ENCODE peak calls at places on chromosomes 5 and 9, in six cellular contexts. S is ovary, V is SK-N-SH, Z is SJSA1, A is IMR-90, J is stomach. B is an unnamed sample.

GRCh38 chr5:160021818-160022446 is 13.0 kb downstream of the TTC1 start:
- DNase-seq in S (peak; percentile 32), V (peak; percentile 58), Z (peak; percentile 59), A (peak; percentile 78), J (peak; percentile 44), B (peak; percentile 73)

GRCh38 chr5:73654861-73655318 is 28.9 kb downstream of the ARHGEF28 start:
- DNase-seq in S (no peak), V (no peak), Z (no peak), A (peak; percentile 44), J (no peak), B (no peak)

GRCh38 chr9:133647148-133647547 is 11.0 kb downstream of the DBH start:
- DNase-seq in S (no peak), V (no peak), Z (no peak), A (no peak), J (no peak), B (no peak)

GRCh38 chr5:174799146-174799545 is 74.8 kb downstream of the MSX2 start:
- DNase-seq in S (no peak), V (peak; percentile 14), Z (no peak), A (no peak), J (no peak), B (no peak)

GRCh38 chr9:35114921-35115341 is 731 bp downstream of the ATOSB start:
- DNase-seq in S (peak; percentile 35), V (peak; percentile 38), Z (no peak), A (no peak), J (peak; percentile 42), B (peak; percentile 44)

GRCh38 chr5:141258464-141258863 is 13.3 kb downstream of the PCDHB15 start:
- DNase-seq in S (no peak), V (no peak), Z (no peak), A (no peak), J (no peak), B (no peak)

GRCh38 chr9:29806941-29807625 is 2233.8 kb upstream of the C9orf72 start:
- DNase-seq in S (no peak), V (no peak), Z (no peak), A (no peak), J (no peak), B (no peak)

GRCh38 chr5:180135128-180135955 is 63.8 kb upstream of the RNF130 start:
- DNase-seq in S (no peak), V (no peak), Z (no peak), A (peak; percentile 79), J (peak; percentile 23), B (no peak)

GRCh38 chr9:112866662-112867274 is 23.9 kb downstream of the SLC46A2 start:
- DNase-seq in S (no peak), V (no peak), Z (no peak), A (peak; percentile 80), J (no peak), B (no peak)

GRCh38 chr5:102539598-102539997 is 40.8 kb upstream of the SLCO6A1 start:
- DNase-seq in S (no peak), V (no peak), Z (no peak), A (no peak), J (no peak), B (no peak)

GRCh38 chr5:38831117-38831516 is 14.7 kb upstream of the OSMR start:
- DNase-seq in S (no peak), V (no peak), Z (no peak), A (no peak), J (no peak), B (no peak)

GRCh38 chr9:118395415-118395814 is 691.2 kb downstream of the TLR4 start:
- DNase-seq in S (no peak), V (no peak), Z (no peak), A (no peak), J (no peak), B (no peak)

GRCh38 chr9:69420611-69421270 is 95.7 kb downstream of the ENTREP1 start:
- DNase-seq in S (no peak), V (no peak), Z (no peak), A (no peak), J (no peak), B (no peak)

GRCh38 chr5:41256400-41256799 is 43.1 kb upstream of the C6 start:
- DNase-seq in S (no peak), V (no peak), Z (no peak), A (no peak), J (no peak), B (no peak)

GRCh38 chr5:149153751-149154610 is 12.7 kb downstream of the ABLIM3 start:
- DNase-seq in S (no peak), V (no peak), Z (peak; percentile 66), A (peak; percentile 75), J (no peak), B (peak; percentile 13)

GRCh38 chr5:108788142-108788541 is 40.4 kb downstream of the FER start:
- DNase-seq in S (no peak), V (peak; percentile 26), Z (no peak), A (no peak), J (peak; percentile 83), B (peak; percentile 86)

GRCh38 chr9:6645153-6646027 is at the start of gene GLDC:
- DNase-seq in S (no peak), V (peak; percentile 98), Z (no peak), A (no peak), J (peak; percentile 61), B (peak; percentile 49)

GRCh38 chr5:173010021-173010420 is 26.4 kb downstream of the ATP6V0E1 start:
- DNase-seq in S (no peak), V (no peak), Z (no peak), A (peak; percentile 62), J (no peak), B (no peak)

GRCh38 chr9:115606851-115607250 is 488.9 kb upstream of the TNC start:
- DNase-seq in S (no peak), V (no peak), Z (no peak), A (peak; percentile 52), J (no peak), B (no peak)

GRCh38 chr5:30343707-30344106 is 849.8 kb upstream of the CDH6 start:
- DNase-seq in S (no peak), V (no peak), Z (no peak), A (no peak), J (no peak), B (no peak)

GRCh38 chr5:42718591-42718990 is 38.0 kb upstream of the CCDC152 start:
- DNase-seq in S (no peak), V (no peak), Z (no peak), A (no peak), J (no peak), B (no peak)

GRCh38 chr5:179867079-179867465 is 8.5 kb upstream of the MRNIP start:
- DNase-seq in S (no peak), V (peak; percentile 16), Z (no peak), A (no peak), J (no peak), B (no peak)

GRCh38 chr5:15806613-15807012 is 306.6 kb downstream of the FBXL7 start:
- DNase-seq in S (no peak), V (no peak), Z (no peak), A (no peak), J (no peak), B (no peak)
- H3K36me3 ChIP-seq in S (no peaks in the 10 kb centered on the region), V (no peaks in the 10 kb centered on the region), Z (no peaks in the 10 kb centered on the region), A (no peaks in the 10 kb centered on the region), J (no peaks in the 10 kb centered on the region), B (no peaks in the 10 kb centered on the region)

GRCh38 chr9:101571114-101571513 is 23.7 kb downstream of the PPP3R2 start:
- DNase-seq in S (no peak), V (no peak), Z (no peak), A (no peak), J (no peak), B (no peak)

GRCh38 chr9:101564252-101564651 is 30.5 kb downstream of the PPP3R2 start:
- DNase-seq in S (no peak), V (no peak), Z (no peak), A (no peak), J (no peak), B (no peak)

GRCh38 chr9:101569736-101570501 is 24.9 kb downstream of the PPP3R2 start:
- DNase-seq in S (no peak), V (no peak), Z (no peak), A (no peak), J (no peak), B (no peak)

GRCh38 chr9:101566904-101567724 is 27.7 kb downstream of the PPP3R2 start:
- DNase-seq in S (no peak), V (no peak), Z (no peak), A (peak; percentile 68), J (no peak), B (peak; percentile 18)

DNA sequence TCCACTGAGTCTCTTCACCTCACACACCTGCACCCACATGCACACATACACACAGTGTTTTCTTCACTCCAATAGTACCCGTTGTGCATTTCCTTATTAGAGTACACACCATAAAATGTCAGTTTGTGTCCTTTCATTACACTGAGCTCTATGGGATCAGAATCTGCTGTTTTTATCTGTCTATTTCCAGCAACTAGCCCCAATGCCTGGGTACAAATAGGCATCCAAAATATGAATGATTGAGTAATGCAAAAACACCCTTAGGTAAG is 27.1 kb downstream of the PPP3R2 start:
- DNase-seq in S (no peak), V (no peak), Z (no peak), A (no peak), J (no peak), B (no peak)
- H3K36me3 ChIP-seq in S (no peaks in the 10 kb centered on the region), V (peaks cover 58% of the 10 kb centered on the region), Z (peaks cover 44% of the 10 kb centered on the region), A (peaks cover 6% of the 10 kb centered on the region), J (peaks cover 65% of the 10 kb centered on the region), B (no peaks in the 10 kb centered on the region)

GRCh38 chr9:125341566-125341965 is 79.9 kb downstream of the GAPVD1 start:
- DNase-seq in S (no peak), V (no peak), Z (no peak), A (no peak), J (no peak), B (no peak)

GRCh38 chr9:125343518-125344284 is 82.1 kb downstream of the GAPVD1 start:
- DNase-seq in S (no peak), V (no peak), Z (no peak), A (peak; percentile 76), J (no peak), B (no peak)

GRCh38 chr9:125346351-125346750 is 84.7 kb downstream of the GAPVD1 start:
- DNase-seq in S (no peak), V (no peak), Z (no peak), A (no peak), J (no peak), B (no peak)
- H3K36me3 ChIP-seq in S (no peaks in the 10 kb centered on the region), V (peaks cover 72% of the 10 kb centered on the region), Z (peaks cover 62% of the 10 kb centered on the region), A (peaks cover 42% of the 10 kb centered on the region), J (peaks cover 83% of the 10 kb centered on the region), B (peaks cover 5% of the 10 kb centered on the region)

GRCh38 chr9:131438190-131438589 is 44.3 kb downstream of the PRRC2B start:
- DNase-seq in S (no peak), V (no peak), Z (no peak), A (no peak), J (no peak), B (no peak)
- H3K36me3 ChIP-seq in S (no peaks in the 10 kb centered on the region), V (peaks cover 58% of the 10 kb centered on the region), Z (peaks cover 88% of the 10 kb centered on the region), A (peaks cover 65% of the 10 kb centered on the region), J (peaks cover 100% of the 10 kb centered on the region), B (peaks cover 16% of the 10 kb centered on the region)

DNA sequence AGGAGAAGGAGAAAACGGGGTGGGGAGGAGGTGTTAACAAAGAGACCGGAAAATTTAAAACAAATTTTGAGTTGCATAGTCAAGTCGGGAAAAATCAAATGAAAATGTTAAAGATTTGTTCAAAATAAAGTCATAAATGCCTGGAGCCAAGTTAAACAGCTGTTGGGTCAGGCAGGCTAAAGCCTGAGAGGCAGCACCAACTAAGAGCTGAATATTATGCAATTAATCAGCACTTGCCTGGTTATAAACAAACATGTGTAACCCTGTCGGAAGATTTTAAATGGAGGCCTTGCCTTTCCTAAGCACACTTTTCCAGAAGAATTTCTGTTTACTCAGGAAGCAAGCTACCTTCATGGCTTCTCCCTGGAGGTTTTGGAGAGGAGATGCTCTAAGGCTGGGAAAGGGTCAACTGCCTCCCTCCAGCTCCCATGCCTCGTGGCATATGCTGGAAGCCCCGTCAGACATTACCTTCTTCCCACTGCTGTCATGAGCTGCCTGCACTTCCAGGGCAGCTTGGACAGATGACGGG is 270.6 kb downstream of the DMRT2 start:
- DNase-seq in S (no peak), V (no peak), Z (no peak), A (no peak), J (no peak), B (no peak)
- H3K36me3 ChIP-seq in S (no peaks in the 10 kb centered on the region), V (no peaks in the 10 kb centered on the region), Z (no peaks in the 10 kb centered on the region), A (no peaks in the 10 kb centered on the region), J (no peaks in the 10 kb centered on the region), B (no peaks in the 10 kb centered on the region)

B was measured in body of pancreas.